ENCODE peak calls at places on chromosomes 16 and 17, in seven cellular contexts. W is hepatocyte, R is aorta, K is A549, H is fibroblast of lung, P is tibial artery, F is K562. C is an unnamed sample.

GRCh38 chr17:75090871-75091854 is 3.4 kb downstream of the SLC16A5 start:
- DNase-seq in W (no peak), R (no peak), K (peak), H (no peak), P (no peak), F (peak), C (no peak)

GRCh38 chr17:74373838-74374606 is 6.7 kb downstream of the GPR142 start:
- DNase-seq in W (peak), R (no peak), K (peak), H (no peak), P (no peak), F (no peak), C (no peak)

GRCh38 chr16:55480228-55480655 is 1.2 kb downstream of the MMP2 start:
- DNase-seq in W (peak), R (peak), K (no peak), H (peak), P (peak), F (peak), C (no peak)

GRCh38 chr17:39939588-39940419 is 12.3 kb downstream of the LRRC3C start:
- DNase-seq in W (peak), R (no peak), K (peak), H (peak), P (no peak), F (peak), C (no peak)

GRCh38 chr17:48551206-48551597 is 6.3 kb upstream of the HOXB2 start:
- DNase-seq in W (no peak), R (no peak), K (no peak), H (peak), P (no peak), F (no peak), C (no peak)

GRCh38 chr17:55324296-55324978 is 59.7 kb downstream of the HLF start:
- DNase-seq in W (no peak), R (no peak), K (no peak), H (no peak), P (no peak), F (peak), C (no peak)

GRCh38 chr17:28737770-28738679 is 5.8 kb upstream of the TRAF4 start:
- DNase-seq in W (no peak), R (no peak), K (no peak), H (no peak), P (no peak), F (no peak), C (no peak)

GRCh38 chr16:27920391-27920891 is 143.1 kb downstream of the GSG1L start:
- DNase-seq in W (peak), R (peak), K (peak), H (no peak), P (no peak), F (peak), C (peak)

GRCh38 chr17:81322271-81323082 is 27.4 kb upstream of the SLC38A10 start:
- DNase-seq in W (no peak), R (no peak), K (peak), H (no peak), P (no peak), F (peak), C (peak)

GRCh38 chr17:57481901-57482300 is 225.6 kb downstream of the MSI2 start:
- DNase-seq in W (peak), R (no peak), K (peak), H (peak), P (no peak), F (peak), C (peak)

GRCh38 chr17:42679492-42680330 is 1.9 kb downstream of the CCR10 start:
- DNase-seq in W (peak), R (peak), K (peak), H (peak), P (peak), F (peak), C (peak)

GRCh38 chr17:1904273-1905052 is 74.7 kb downstream of the RPA1 start:
- DNase-seq in W (no peak), R (no peak), K (no peak), H (no peak), P (no peak), F (no peak), C (no peak)

DNA sequence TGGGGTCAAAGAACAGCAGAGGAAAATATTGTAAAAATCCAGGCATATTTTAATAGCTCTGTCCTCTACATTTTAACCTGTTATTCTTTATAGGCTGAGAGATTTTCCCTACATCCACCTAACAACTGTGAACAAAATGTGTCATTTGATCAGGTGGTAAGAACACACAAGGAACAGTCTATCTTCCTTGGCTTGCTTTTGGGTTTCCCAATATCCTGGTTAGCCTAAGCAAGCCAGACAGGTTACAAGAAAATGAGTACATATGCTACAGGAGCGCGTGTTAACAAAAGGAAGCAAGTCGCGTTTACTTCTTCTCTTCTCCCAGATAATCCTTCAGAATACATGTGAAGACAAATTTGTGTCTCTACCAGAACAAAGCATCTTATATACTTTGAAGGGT is 31.0 kb upstream of the PITPNM3 start:
- DNase-seq in W (no peak), R (no peak), K (no peak), H (no peak), P (no peak), F (no peak), C (no peak)
- H3K27ac ChIP-seq in W (no peak), R (no peak), K (no peak), H (no peak), P (no peak), F (no peak), C (no peak)

DNA sequence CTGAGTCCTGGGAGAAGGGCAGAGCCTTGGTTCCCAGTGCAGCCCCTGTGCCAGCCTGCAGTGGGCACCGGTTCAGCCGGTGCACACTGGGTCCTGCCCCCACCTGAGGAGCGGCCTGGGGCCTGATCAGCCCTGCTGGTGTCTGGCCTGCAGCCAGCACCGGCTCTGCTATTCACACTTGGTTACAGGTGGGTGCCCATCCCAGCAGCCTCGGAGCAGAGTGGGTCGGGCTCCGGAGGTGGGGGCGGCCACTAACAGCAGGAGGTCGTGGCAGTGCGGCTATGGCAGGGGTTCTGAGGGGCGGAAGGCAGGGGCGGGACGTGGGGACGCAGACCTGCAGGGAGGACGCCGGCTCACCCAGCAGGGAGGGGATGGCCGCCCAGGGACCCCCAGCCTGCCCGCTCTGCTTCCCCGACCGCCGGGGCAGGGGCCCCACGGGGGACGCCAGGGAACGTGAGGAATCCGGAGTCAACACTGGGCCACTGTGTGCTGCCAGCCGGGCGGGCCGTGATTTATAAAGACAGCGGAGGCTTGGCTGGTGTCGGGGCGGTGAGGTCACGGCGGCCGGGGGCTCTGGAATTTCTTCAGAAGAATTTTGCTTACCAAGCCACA is 20.3 kb downstream of the METRNL start:
- DNase-seq in W (peak), R (peak), K (no peak), H (peak), P (peak), F (no peak), C (no peak)
- H3K27ac ChIP-seq in W (peak), R (peak), K (no peak), H (no peak), P (peak), F (no peak), C (no peak)

DNA sequence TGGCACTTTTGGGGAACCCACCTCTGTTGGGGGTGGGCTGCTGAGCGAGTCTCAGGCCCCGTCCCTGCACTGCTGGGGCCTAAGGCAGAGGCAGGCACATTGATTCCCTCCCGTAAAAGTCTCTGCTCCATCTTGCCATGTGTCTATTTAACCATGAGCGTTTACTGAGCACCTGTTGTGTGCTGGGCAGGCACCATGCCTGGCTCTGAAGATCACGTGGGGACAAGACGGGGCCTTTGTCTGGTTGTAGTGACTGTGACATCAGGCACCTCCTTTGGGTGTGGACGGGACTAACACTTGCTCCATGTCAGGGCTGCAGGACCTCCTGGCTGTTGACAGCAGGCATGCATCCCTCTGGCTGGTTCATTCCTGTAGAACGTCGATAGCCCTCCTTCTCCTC is 204.7 kb upstream of the CIBAR2 start:
- DNase-seq in W (no peak), R (no peak), K (no peak), H (no peak), P (no peak), F (peak), C (no peak)
- H3K27ac ChIP-seq in W (no peak), R (no peak), K (no peak), H (no peak), P (no peak), F (no peak), C (no peak)

DNA sequence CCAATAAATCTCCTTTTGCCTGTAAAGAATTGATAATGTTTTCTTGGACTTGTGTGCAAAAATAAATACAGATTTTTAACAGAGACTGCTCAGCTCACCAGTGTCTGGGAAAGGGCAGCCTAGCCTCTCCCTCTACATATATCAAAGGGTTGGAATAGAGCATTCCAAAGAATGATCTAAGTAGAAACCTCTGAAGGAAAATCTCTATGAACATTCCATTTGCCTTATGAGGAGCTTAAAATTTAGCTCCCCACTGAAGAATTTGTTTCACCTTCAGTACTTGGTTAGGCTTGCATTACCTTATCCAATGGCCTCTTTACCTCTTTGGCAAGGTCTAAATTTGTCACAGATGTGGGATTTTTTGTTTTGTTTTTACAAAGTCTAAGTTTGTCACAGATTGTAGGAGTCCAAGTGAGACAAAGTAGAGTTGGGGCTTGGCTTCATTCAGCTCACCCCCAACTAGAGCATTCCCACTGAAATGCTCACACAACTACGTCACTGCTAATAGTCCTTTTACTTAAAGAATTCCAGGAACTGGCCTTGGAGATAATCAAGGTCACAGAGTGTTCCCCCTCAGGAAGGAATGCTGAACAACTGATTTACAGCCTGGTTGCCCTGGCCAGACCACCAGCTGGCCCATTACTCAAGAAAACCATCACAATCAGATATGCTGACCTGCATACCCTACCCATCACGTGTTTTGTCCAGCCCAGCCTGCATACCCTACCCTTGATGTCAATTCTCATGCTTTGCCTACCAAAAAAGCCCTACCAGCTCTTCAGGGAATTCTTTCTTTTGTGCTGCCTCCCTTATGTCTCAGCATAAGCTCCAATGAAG is 26.6 kb upstream of the PPM1D start:
- DNase-seq in W (peak), R (no peak), K (no peak), H (peak), P (no peak), F (no peak), C (no peak)
- H3K27ac ChIP-seq in W (peak), R (no peak), K (no peak), H (no peak), P (no peak), F (no peak), C (no peak)

DNA sequence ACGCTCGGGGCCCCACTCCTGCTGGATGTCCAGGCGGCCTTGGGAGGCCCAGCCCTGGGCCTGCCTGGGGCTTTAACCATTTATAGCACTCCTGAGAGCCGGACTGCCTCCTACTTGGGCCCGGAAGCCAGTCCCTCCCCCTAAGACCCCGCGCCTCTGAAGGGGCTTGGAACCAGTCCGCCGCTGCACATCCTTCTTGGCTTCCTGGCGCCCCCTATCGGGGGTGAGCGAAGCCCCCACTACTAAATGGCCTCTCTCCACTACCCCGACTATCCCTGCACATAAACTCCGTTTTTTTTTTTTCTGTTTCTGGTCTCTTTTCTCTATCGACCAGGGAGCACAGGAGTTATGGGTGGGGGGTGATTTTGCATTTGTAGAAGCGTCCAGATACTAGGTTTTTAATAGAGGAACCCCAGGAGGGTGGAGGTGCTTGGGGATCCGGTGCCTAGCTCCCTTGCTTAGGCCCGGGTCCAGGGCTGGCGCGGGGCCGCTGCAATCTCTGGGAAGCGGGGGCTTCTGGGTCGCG is 633 bp upstream of the NOL3 start:
- DNase-seq in W (peak), R (no peak), K (peak), H (peak), P (no peak), F (peak), C (peak)
- H3K27ac ChIP-seq in W (peak), R (peak), K (peak), H (peak), P (peak), F (peak), C (peak)

GRCh38 chr16:23496826-23497542 is 13.3 kb downstream of the GGA2 start:
- DNase-seq in W (peak), R (no peak), K (no peak), H (no peak), P (peak), F (no peak), C (no peak)
- H3K27ac ChIP-seq in W (peak), R (no peak), K (no peak), H (no peak), P (no peak), F (no peak), C (no peak)

DNA sequence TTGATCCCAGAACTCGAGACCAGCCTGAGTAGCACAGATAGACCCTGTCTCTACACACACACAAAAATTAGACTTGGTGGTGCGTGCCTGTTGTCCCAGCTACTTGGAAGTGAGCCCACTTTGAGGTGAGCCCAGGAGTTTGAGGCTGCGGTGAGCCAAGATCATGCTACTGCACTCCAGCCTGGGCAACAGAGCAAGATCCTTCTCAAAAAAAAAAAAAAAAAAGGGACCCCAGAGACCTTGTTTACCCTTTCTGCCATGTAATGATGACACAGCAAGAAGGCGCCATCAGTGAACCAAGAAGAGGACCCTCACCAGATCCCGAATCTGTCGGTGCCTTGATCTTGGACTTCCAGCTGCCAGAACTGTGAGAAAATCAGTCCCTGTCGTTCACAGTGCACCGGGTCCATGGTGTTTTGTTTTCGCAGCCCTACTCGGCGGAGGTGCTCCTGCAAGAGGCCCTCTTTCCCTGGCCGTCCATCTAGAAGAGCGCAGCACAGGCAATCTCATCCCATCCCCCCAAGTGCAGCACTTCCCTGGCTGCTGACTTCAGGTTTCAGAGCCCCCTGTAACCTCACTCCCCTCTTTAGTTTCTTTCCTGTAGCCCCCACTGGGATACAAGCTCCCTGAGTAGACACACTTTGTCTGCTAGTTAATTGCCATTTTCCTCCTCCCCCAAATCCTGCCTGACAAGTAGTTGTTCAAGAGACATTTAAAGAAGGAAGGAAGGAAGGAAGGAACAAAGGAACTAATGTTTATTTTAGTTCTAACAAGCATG is 115.2 kb downstream of the SNX29 start:
- DNase-seq in W (no peak), R (peak), K (no peak), H (no peak), P (no peak), F (peak), C (peak)
- H3K27ac ChIP-seq in W (no peak), R (no peak), K (peak), H (no peak), P (no peak), F (no peak), C (no peak)

C was measured in A673.